ENCODE peak calls at places on chromosome 1, in ten cellular contexts. Z is prostate gland; H is endothelial cell; U is EL; P is left colon; J is NCI-H774; G is AG08396; F is activated T-helper 9 cell treated with anti-CD3 and anti-CD28 coated beads, Interleukin-2, amount 50 U/mL, for 16 hours; C is T-helper 9 cell; B is OCI-M1. L is an unnamed sample.

GRCh38 chr1:40032240-40032891 is 8.2 kb upstream of the CAP1 start:
- DNase-seq in Z (peak), H (peak), U (peak), P (peak), J (peak), G (peak), F (no peak), C (peak), B (peak), L (peak)

GRCh38 chr1:61077676-61078521 is 4.5 kb upstream of the NFIA start:
- DNase-seq in Z (peak), H (peak), U (peak), P (peak), J (peak), G (peak), F (peak), C (peak), B (peak), L (peak)

GRCh38 chr1:154842635-154843034 is 27.4 kb downstream of the KCNN3 start:
- DNase-seq in Z (no peak), H (no peak), U (no peak), P (no peak), J (no peak), G (no peak), F (no peak), C (no peak), B (no peak), L (no peak)

GRCh38 chr1:200365897-200366426 is 43.9 kb downstream of the ZNF281 start:
- DNase-seq in Z (no peak), H (no peak), U (no peak), P (no peak), J (no peak), G (no peak), F (no peak), C (no peak), B (no peak), L (no peak)

GRCh38 chr1:210123383-210123782 is 109.2 kb upstream of the SERTAD4 start:
- DNase-seq in Z (no peak), H (no peak), U (no peak), P (no peak), J (no peak), G (no peak), F (no peak), C (no peak), B (no peak), L (no peak)

GRCh38 chr1:234730542-234731370 is 120.8 kb upstream of the IRF2BP2 start:
- DNase-seq in Z (no peak), H (no peak), U (no peak), P (no peak), J (no peak), G (no peak), F (no peak), C (no peak), B (peak), L (no peak)

GRCh38 chr1:176515310-176515709 is 52.3 kb downstream of the PAPPA2 start:
- DNase-seq in Z (no peak), H (no peak), U (peak), P (no peak), J (no peak), G (no peak), F (no peak), C (no peak), B (peak), L (no peak)

GRCh38 chr1:42941640-42942330 is 16.9 kb downstream of the SLC2A1 start:
- DNase-seq in Z (peak), H (no peak), U (peak), P (peak), J (no peak), G (peak), F (no peak), C (no peak), B (peak), L (no peak)

GRCh38 chr1:51070640-51071039 is 31.4 kb upstream of the C1orf185 start:
- DNase-seq in Z (no peak), H (no peak), U (peak), P (no peak), J (no peak), G (peak), F (no peak), C (no peak), B (no peak), L (no peak)

GRCh38 chr1:203462878-203463277 is 12.7 kb upstream of the PRELP start:
- DNase-seq in Z (no peak), H (no peak), U (peak), P (no peak), J (no peak), G (peak), F (no peak), C (no peak), B (no peak), L (no peak)

GRCh38 chr1:230174765-230175747 is 108.0 kb downstream of the GALNT2 start:
- DNase-seq in Z (no peak), H (no peak), U (no peak), P (peak), J (no peak), G (no peak), F (no peak), C (no peak), B (peak), L (no peak)

GRCh38 chr1:160117709-160118183 is 2.2 kb downstream of the ATP1A2 start:
- DNase-seq in Z (no peak), H (no peak), U (no peak), P (peak), J (no peak), G (peak), F (no peak), C (no peak), B (no peak), L (no peak)

GRCh38 chr1:116311756-116312691 is 61.0 kb upstream of the ATP1A1 start:
- DNase-seq in Z (no peak), H (no peak), U (no peak), P (no peak), J (peak), G (no peak), F (no peak), C (no peak), B (no peak), L (no peak)

GRCh38 chr1:62962014-62962793 is 178.3 kb downstream of the ATG4C start:
- DNase-seq in Z (no peak), H (no peak), U (no peak), P (no peak), J (no peak), G (no peak), F (no peak), C (no peak), B (no peak), L (no peak)

GRCh38 chr1:94025383-94026340 is 95.3 kb downstream of the ABCA4 start:
- DNase-seq in Z (peak), H (peak), U (peak), P (no peak), J (peak), G (peak), F (no peak), C (no peak), B (peak), L (peak)

GRCh38 chr1:100896481-100896982 is 642 bp downstream of the SLC30A7 start:
- DNase-seq in Z (peak), H (peak), U (peak), P (peak), J (no peak), G (peak), F (peak), C (peak), B (peak), L (no peak)

GRCh38 chr1:24727490-24728214 is 17.6 kb upstream of the CLIC4 start:
- DNase-seq in Z (no peak), H (no peak), U (peak), P (peak), J (no peak), G (peak), F (no peak), C (no peak), B (peak), L (no peak)

GRCh38 chr1:75720820-75721219 is 3.7 kb upstream of the ACADM start:
- DNase-seq in Z (no peak), H (no peak), U (no peak), P (no peak), J (no peak), G (no peak), F (no peak), C (no peak), B (no peak), L (no peak)

GRCh38 chr1:202113690-202114300 is 8.9 kb upstream of the GPR37L1 start:
- DNase-seq in Z (no peak), H (no peak), U (no peak), P (no peak), J (peak), G (no peak), F (no peak), C (no peak), B (no peak), L (no peak)

GRCh38 chr1:41716188-41717130 is 202.3 kb downstream of the HIVEP3 start:
- DNase-seq in Z (no peak), H (no peak), U (no peak), P (no peak), J (no peak), G (no peak), F (no peak), C (no peak), B (no peak), L (no peak)

GRCh38 chr1:93673159-93673657 is 8.4 kb downstream of the BCAR3 start:
- DNase-seq in Z (peak), H (no peak), U (no peak), P (no peak), J (no peak), G (no peak), F (no peak), C (no peak), B (no peak), L (no peak)

GRCh38 chr1:28921286-28921869 is 7.0 kb downstream of the EPB41 start:
- DNase-seq in Z (no peak), H (no peak), U (no peak), P (no peak), J (no peak), G (no peak), F (no peak), C (no peak), B (no peak), L (no peak)

GRCh38 chr1:54582566-54583306 is 34.7 kb downstream of the ACOT11 start:
- DNase-seq in Z (no peak), H (peak), U (no peak), P (no peak), J (peak), G (no peak), F (no peak), C (no peak), B (no peak), L (no peak)

GRCh38 chr1:93575586-93576271 is 105.9 kb downstream of the BCAR3 start:
- DNase-seq in Z (no peak), H (no peak), U (no peak), P (no peak), J (peak), G (no peak), F (no peak), C (no peak), B (no peak), L (no peak)

GRCh38 chr1:29517251-29518080 is 281.1 kb downstream of the PTPRU start:
- DNase-seq in Z (no peak), H (no peak), U (no peak), P (no peak), J (no peak), G (no peak), F (no peak), C (no peak), B (no peak), L (no peak)

GRCh38 chr1:173420330-173420806 is 56.8 kb upstream of the PRDX6 start:
- DNase-seq in Z (peak), H (peak), U (peak), P (no peak), J (peak), G (peak), F (peak), C (peak), B (peak), L (peak)

GRCh38 chr1:200030791-200031190 is 3.3 kb downstream of the NR5A2 start:
- DNase-seq in Z (no peak), H (no peak), U (no peak), P (no peak), J (no peak), G (no peak), F (no peak), C (no peak), B (no peak), L (no peak)

GRCh38 chr1:109787211-109787844 is 23.6 kb upstream of the EPS8L3 start:
- DNase-seq in Z (no peak), H (no peak), U (peak), P (peak), J (no peak), G (no peak), F (no peak), C (no peak), B (no peak), L (no peak)

GRCh38 chr1:53524428-53525400 is 65.5 kb downstream of the DMRTB1 start:
- DNase-seq in Z (no peak), H (no peak), U (no peak), P (no peak), J (no peak), G (no peak), F (no peak), C (no peak), B (no peak), L (no peak)

GRCh38 chr1:15243275-15244043 is 3.6 kb upstream of the FHAD1 start:
- DNase-seq in Z (no peak), H (no peak), U (no peak), P (no peak), J (no peak), G (no peak), F (no peak), C (no peak), B (no peak), L (no peak)

GRCh38 chr1:23247276-23247675 is 30.0 kb upstream of the HTR1D start:
- DNase-seq in Z (no peak), H (no peak), U (no peak), P (no peak), J (no peak), G (no peak), F (no peak), C (no peak), B (no peak), L (no peak)

GRCh38 chr1:50425376-50426107 is 2.3 kb upstream of the DMRTA2 start:
- DNase-seq in Z (no peak), H (peak), U (no peak), P (no peak), J (no peak), G (peak), F (no peak), C (no peak), B (no peak), L (no peak)

GRCh38 chr1:39385067-39385988 is 106.1 kb upstream of the BMP8A start:
- DNase-seq in Z (no peak), H (no peak), U (peak), P (no peak), J (no peak), G (no peak), F (no peak), C (no peak), B (peak), L (no peak)